ENCODE peak calls at places on chromosome 5, in nine cellular contexts. O, V, M, L, T, P, D, K and B are unnamed samples.

GRCh38 chr5:151198861-151199260 is 25.0 kb downstream of the CCDC69 start:
- DNase-seq in P (no peak), O (no peak), T (no peak), L (no peak), K (no peak), M (no peak), D (no peak), V (no peak), B (no peak)

GRCh38 chr5:58458851-58459275 is 1.0 kb downstream of the PLK2 start:
- DNase-seq in T (no peak), M (no peak), L (peak), V (no peak), D (no peak), P (no peak), K (no peak), O (no peak), B (peak)

GRCh38 chr5:60541980-60542379 is 158.0 kb downstream of the DEPDC1B start:
- DNase-seq in O (no peak), V (no peak), D (no peak), L (peak), P (no peak), M (no peak), T (no peak), K (no peak), B (peak)

GRCh38 chr5:117888688-117889087 is 1099.7 kb downstream of the DTWD2 start:
- DNase-seq in K (no peak), P (no peak), M (no peak), O (no peak), V (no peak), L (peak), D (no peak), T (no peak), B (no peak)

GRCh38 chr5:177520906-177521513 is 4.2 kb upstream of the DDX41 start:
- DNase-seq in P (no peak), T (no peak), V (no peak), D (no peak), M (no peak), L (no peak), O (no peak), K (no peak), B (no peak)

GRCh38 chr5:127216906-127217675 is 73.5 kb upstream of the MEGF10 start:
- DNase-seq in P (no peak), T (no peak), L (peak), D (no peak), O (no peak), M (no peak), V (no peak), K (no peak), B (peak)

GRCh38 chr5:134490255-134490924 is 35.1 kb upstream of the JADE2 start:
- DNase-seq in O (no peak), P (no peak), K (no peak), T (no peak), M (no peak), V (no peak), L (no peak), D (no peak), B (no peak)

GRCh38 chr5:17042041-17042440 is 106.0 kb upstream of the MYO10 start:
- DNase-seq in K (no peak), O (no peak), T (no peak), M (no peak), P (no peak), V (no peak), L (no peak), D (no peak), B (no peak)

GRCh38 chr5:154063372-154063771 is 24.6 kb downstream of the MFAP3 start:
- DNase-seq in O (no peak), M (no peak), V (no peak), D (no peak), T (no peak), L (no peak), K (no peak), P (no peak), B (no peak)

GRCh38 chr5:151661968-151662732 is 24.6 kb downstream of the SPARC start:
- DNase-seq in D (no peak), M (no peak), V (no peak), T (no peak), O (no peak), L (no peak), K (no peak), P (no peak), B (no peak)

GRCh38 chr5:180527659-180528058 is 33.5 kb downstream of the CNOT6 start:
- DNase-seq in M (no peak), T (no peak), O (no peak), K (no peak), V (no peak), D (no peak), L (no peak), P (no peak), B (no peak)

GRCh38 chr5:71882826-71883744 is 164.0 kb downstream of the CARTPT start:
- DNase-seq in D (peak), V (no peak), K (no peak), L (peak), O (no peak), T (no peak), P (no peak), M (no peak), B (no peak)

GRCh38 chr5:39775058-39775457 is 350.3 kb upstream of the DAB2 start:
- DNase-seq in P (no peak), T (no peak), O (no peak), M (no peak), V (no peak), L (no peak), K (no peak), D (no peak), B (peak)

GRCh38 chr5:53027913-53028312 is 38.8 kb downstream of the ITGA2 start:
- DNase-seq in M (no peak), L (peak), D (no peak), K (no peak), O (peak), P (no peak), V (no peak), T (peak), B (no peak)

GRCh38 chr5:91950328-91950727 is 567.2 kb upstream of the ARRDC3 start:
- DNase-seq in T (no peak), O (no peak), V (no peak), L (no peak), P (no peak), M (no peak), K (no peak), D (no peak), B (no peak)

GRCh38 chr5:125446986-125447385 is 700.5 kb upstream of the ZNF608 start:
- DNase-seq in M (no peak), L (no peak), D (no peak), V (no peak), P (no peak), K (no peak), O (no peak), T (no peak), B (no peak)

GRCh38 chr5:178511173-178511572 is 79.0 kb downstream of the COL23A1 start:
- DNase-seq in P (no peak), T (no peak), M (no peak), K (no peak), L (no peak), D (no peak), O (no peak), V (no peak), B (no peak)

GRCh38 chr5:1324301-1324700 is 20.6 kb downstream of the CLPTM1L start:
- DNase-seq in T (no peak), V (no peak), P (no peak), M (no peak), L (no peak), K (no peak), O (no peak), D (no peak), B (no peak)

GRCh38 chr5:158414780-158415179 is 555.8 kb upstream of the CLINT1 start:
- DNase-seq in O (peak), P (no peak), T (no peak), V (no peak), M (no peak), D (no peak), K (no peak), L (peak), B (no peak)